ENCODE peak calls at places on chromosomes 13 and 19, in seven cellular contexts. F is HL-60, X is GM23338, Y is GM12878, L is HCT116, H is SK-N-SH, C is K562. N is an unnamed sample.

GRCh38 chr13:79457948-79458347 is 23.0 kb upstream of the NDFIP2 start:
- DNase-seq in F (no peak), X (no peak), Y (no peak), L (no peak), H (no peak), C (peak), N (no peak)

GRCh38 chr13:75417006-75417384 is 65.0 kb downstream of the TBC1D4 start:
- DNase-seq in F (peak), X (no peak), Y (no peak), L (no peak), H (no peak), C (no peak), N (no peak)

GRCh38 chr19:7216373-7216902 is 77.8 kb downstream of the INSR start:
- DNase-seq in F (no peak), X (no peak), Y (no peak), L (no peak), H (no peak), C (no peak), N (no peak)

GRCh38 chr19:44580366-44580895 is 32.9 kb upstream of the IGSF23 start:
- DNase-seq in F (no peak), X (no peak), Y (no peak), L (no peak), H (no peak), C (no peak), N (no peak)

GRCh38 chr13:65746522-65746921 is 1483.6 kb downstream of the PCDH9 start:
- DNase-seq in F (no peak), X (no peak), Y (no peak), L (no peak), H (no peak), C (no peak), N (no peak)

GRCh38 chr13:111210488-111210887 is 95.4 kb downstream of the ARHGEF7 start:
- DNase-seq in F (no peak), X (no peak), Y (no peak), L (no peak), H (no peak), C (no peak), N (no peak)

GRCh38 chr13:32829676-32830091 is 186.5 kb upstream of the KL start:
- DNase-seq in F (no peak), X (no peak), Y (no peak), L (peak), H (no peak), C (no peak), N (no peak)

GRCh38 chr13:109154546-109154945 is 525.1 kb downstream of the MYO16 start:
- DNase-seq in F (no peak), X (no peak), Y (no peak), L (no peak), H (no peak), C (no peak), N (no peak)

GRCh38 chr13:31441804-31442487 is 242.2 kb downstream of the B3GLCT start:
- DNase-seq in F (no peak), X (no peak), Y (no peak), L (no peak), H (no peak), C (no peak), N (no peak)

GRCh38 chr13:39959497-39959896 is 304.0 kb downstream of the COG6 start:
- DNase-seq in F (no peak), X (no peak), Y (no peak), L (no peak), H (no peak), C (no peak), N (no peak)

DNA sequence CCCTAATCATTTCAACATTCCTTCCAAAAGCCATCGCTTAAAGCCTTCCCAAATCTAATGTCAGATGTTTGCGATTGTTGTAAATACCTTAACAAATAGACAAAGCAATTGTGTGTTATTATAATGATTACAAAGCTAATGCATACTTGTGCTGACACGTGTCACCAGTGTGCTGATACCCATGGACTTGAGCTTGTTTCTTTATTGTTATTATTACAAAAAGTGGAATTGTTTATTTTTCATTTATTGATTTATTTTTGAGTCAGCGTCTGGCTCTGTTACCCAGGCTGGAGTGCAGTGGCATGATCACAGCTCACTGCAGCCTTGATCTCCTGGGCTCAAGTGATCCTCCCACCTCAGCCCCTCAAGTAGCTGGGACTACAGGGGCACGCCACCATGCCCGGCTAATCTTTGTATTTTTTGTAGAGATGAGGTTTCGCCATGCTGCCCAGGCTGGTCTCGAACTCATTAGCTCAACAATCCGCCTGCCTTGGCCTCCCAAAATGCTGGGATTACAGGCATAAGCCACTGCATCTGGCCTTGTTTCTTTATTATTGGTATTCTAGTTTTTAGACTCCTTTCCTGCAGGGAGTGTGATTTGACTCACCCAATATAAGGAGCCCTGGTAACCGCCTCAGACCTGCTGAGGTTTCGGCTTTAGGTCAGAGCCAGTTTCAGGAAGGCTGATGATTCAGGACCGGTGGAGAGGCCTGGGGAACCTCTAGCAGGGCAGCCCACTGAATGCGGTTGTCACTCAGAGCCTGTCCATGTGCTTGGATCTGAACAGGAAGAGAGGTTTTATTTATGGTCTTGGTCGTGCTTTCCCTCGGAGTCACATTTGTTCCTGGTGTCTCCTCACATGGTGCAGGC is 2.1 kb upstream of the FBXO17 start:
- DNase-seq in F (no peak), X (no peak), Y (peak), L (no peak), H (no peak), C (no peak), N (peak)
- TF ChIP-seq REST in F (no peak), X (no peak), Y (no peak), L (no peak), H (no peak), C (no peak), N (no peak)

GRCh38 chr19:31354316-31354715 is 5.1 kb upstream of the TSHZ3 start:
- DNase-seq in F (no peak), X (peak), Y (no peak), L (no peak), H (peak), C (no peak), N (no peak)

GRCh38 chr19:31352296-31352781 is 3.1 kb upstream of the TSHZ3 start:
- DNase-seq in F (no peak), X (peak), Y (no peak), L (no peak), H (peak), C (no peak), N (no peak)

GRCh38 chr19:31354919-31355318 is 5.7 kb upstream of the TSHZ3 start:
- DNase-seq in F (no peak), X (peak), Y (no peak), L (no peak), H (no peak), C (no peak), N (no peak)

GRCh38 chr19:31352782-31353651 is 3.8 kb upstream of the TSHZ3 start:
- DNase-seq in F (no peak), X (peak), Y (no peak), L (no peak), H (peak), C (no peak), N (no peak)

DNA sequence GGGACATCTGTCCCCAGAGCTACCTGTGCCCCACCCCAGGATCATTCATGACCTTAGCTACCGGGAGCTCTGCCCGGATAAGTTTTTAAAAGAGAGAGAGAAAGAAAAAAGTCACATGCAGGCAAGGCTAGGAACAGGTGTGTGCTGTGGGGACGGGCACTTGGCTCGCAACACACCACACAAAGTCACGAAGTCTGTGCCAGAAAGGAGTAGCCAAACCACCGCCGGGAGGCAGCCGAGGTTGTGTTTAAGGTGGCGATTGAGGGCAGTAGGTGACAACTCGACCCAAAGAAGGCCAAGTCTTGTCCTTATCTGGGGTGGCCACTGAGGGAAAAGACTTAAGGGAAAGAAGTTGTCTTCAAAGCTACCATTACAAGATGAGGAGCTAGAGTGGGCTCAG is 4.6 kb upstream of the TSHZ3 start:
- DNase-seq in F (no peak), X (peak), Y (no peak), L (no peak), H (no peak), C (no peak), N (no peak)
- TF ChIP-seq POLR2AphosphoS5 in F (no peak), X (no peak), Y (no peak), L (no peak), H (no peak), C (no peak), N (no peak)

GRCh38 chr19:49415102-49415809 is 8.0 kb downstream of the PTH2 start:
- DNase-seq in F (no peak), X (no peak), Y (peak), L (no peak), H (no peak), C (no peak), N (no peak)
- TF ChIP-seq REST in F (no peak), X (no peak), Y (no peak), L (no peak), H (no peak), C (no peak), N (no peak)

GRCh38 chr19:16542045-16542893 is at the start of gene CHERP:
- DNase-seq in F (peak), X (peak), Y (peak), L (peak), H (peak), C (peak), N (peak)
- TF ChIP-seq POLR2AphosphoS5 in F (peak), X (peak), Y (peak), L (peak), H (peak), C (peak), N (peak)

GRCh38 chr19:29969891-29970290 is 27.9 kb downstream of the URI1 start:
- DNase-seq in F (no peak), X (no peak), Y (no peak), L (no peak), H (no peak), C (no peak), N (no peak)
- TF ChIP-seq REST in F (no peak), X (no peak), Y (no peak), L (no peak), H (no peak), C (no peak), N (no peak)

GRCh38 chr19:43495082-43495481 is 9.5 kb downstream of the PHLDB3 start:
- DNase-seq in F (no peak), X (no peak), Y (no peak), L (no peak), H (no peak), C (no peak), N (no peak)
- TF ChIP-seq POLR2AphosphoS5 in F (no peak), X (no peak), Y (no peak), L (no peak), H (no peak), C (no peak), N (no peak)

DNA sequence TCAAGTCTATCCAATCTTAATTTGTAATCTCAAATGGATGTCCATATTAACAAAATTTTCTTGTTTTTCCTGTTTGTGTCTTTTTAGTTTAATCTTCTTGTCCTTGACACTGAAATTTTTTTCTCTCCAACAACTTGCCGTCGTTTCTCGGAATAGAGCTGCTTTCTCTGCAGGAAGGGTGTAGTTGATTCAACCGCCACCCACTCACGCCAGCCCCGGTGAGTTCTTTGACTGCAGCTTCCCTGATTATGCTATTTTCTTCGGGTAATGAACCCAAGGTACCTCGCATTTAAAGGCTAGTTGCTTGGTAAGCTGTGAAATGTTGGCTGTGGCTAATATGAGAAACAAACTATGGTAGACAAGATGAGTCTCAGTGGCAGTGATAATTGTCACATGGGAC is 72.2 kb downstream of the DPRX start:
- DNase-seq in F (no peak), X (no peak), Y (no peak), L (no peak), H (no peak), C (no peak), N (no peak)
- TF ChIP-seq REST in F (no peak), X (no peak), Y (no peak), L (no peak), H (no peak), C (no peak), N (no peak)